ENCODE peak calls at places on chromosomes 16 and 17, in seven cellular contexts. P is stimulated activated CD4-positive, alpha-beta T cell treated with anti-CD3 and anti-CD28 coated beads, Interleukin-1b, Interleukin-23, amount 100 ng/mL, for 24 hours; V is stimulated activated CD8-positive, alpha-beta memory T cell treated with anti-CD3 and anti-CD28 coated beads, Interleukin-7, amount 100 ng/mL, for 1 hour; S is transverse colon; N is T1000; W is ACHN; H is HT1080. G is an unnamed sample.

GRCh38 chr16:84499638-84500037 is 4.8 kb downstream of the MEAK7 start:
- DNase-seq in P (no peak), S (no peak), V (no peak), W (no peak), N (no peak), H (no peak), G (no peak)

GRCh38 chr16:89575247-89576172 is at the start of gene CPNE7:
- DNase-seq in S (no peak), N (no peak), V (no peak), P (no peak), W (peak; percentile 40), H (no peak), G (no peak)

GRCh38 chr16:65916995-65917394 is 449.5 kb upstream of the CDH5 start:
- DNase-seq in P (no peak), N (no peak), V (no peak), W (no peak), H (no peak), S (no peak), G (no peak)

GRCh38 chr17:1714980-1715802 is 5.0 kb upstream of the TLCD2 start:
- DNase-seq in W (peak; percentile 89), N (peak; percentile 84), S (peak; percentile 91), P (no peak), H (peak; percentile 94), V (no peak), G (peak; percentile 89)

GRCh38 chr16:72372646-72373045 is 200.7 kb upstream of the PMFBP1 start:
- DNase-seq in H (no peak), P (no peak), N (no peak), S (no peak), W (no peak), V (no peak), G (no peak)

GRCh38 chr17:68840073-68840472 is 115.1 kb downstream of the ABCA8 start:
- DNase-seq in V (no peak), S (no peak), N (no peak), W (no peak), H (no peak), P (no peak), G (no peak)

GRCh38 chr17:3750926-3751325 is 27.2 kb downstream of the HASPIN start:
- DNase-seq in N (no peak), P (no peak), S (peak; percentile 42), H (no peak), W (no peak), V (no peak), G (no peak)

GRCh38 chr17:64599187-64599676 is 62.9 kb downstream of the SMURF2 start:
- DNase-seq in W (no peak), V (peak; percentile 30), N (no peak), H (no peak), S (peak; percentile 29), P (peak; percentile 27), G (peak; percentile 33)